ENCODE peak calls at places on chromosomes 4 and X, in six cellular contexts. One of them, this sample, is unnamed.

GRCh38 chrX:154048398-154048797 is 28.7 kb upstream of the IRAK1 start:
- DNase-seq in lower lobe of right lung: no peak
- DNase-seq in left lung: no peak
- DNase-seq in psoas muscle: no peak
- DNase-seq in tibial nerve: no peak
- DNase-seq in HCT116: no peak
- DNase-seq in this sample: no peak

GRCh38 chr4:150495550-150495949 is 86.4 kb upstream of the MAB21L2 start:
- DNase-seq in left lung: no peak
- DNase-seq in HCT116: no peak
- DNase-seq in lower lobe of right lung: no peak
- DNase-seq in psoas muscle: no peak
- DNase-seq in tibial nerve: no peak
- DNase-seq in this sample: no peak

GRCh38 chr4:86300516-86300915 is 59.3 kb downstream of the MAPK10 start:
- DNase-seq in lower lobe of right lung: no peak
- DNase-seq in tibial nerve: no peak
- DNase-seq in HCT116: no peak
- DNase-seq in left lung: no peak
- DNase-seq in psoas muscle: no peak
- DNase-seq in this sample: no peak

GRCh38 chrX:39648548-39649254 is 449.1 kb downstream of the BCOR start:
- DNase-seq in HCT116: no peak
- DNase-seq in tibial nerve: no peak
- DNase-seq in psoas muscle: no peak
- DNase-seq in left lung: no peak
- DNase-seq in lower lobe of right lung: no peak
- DNase-seq in this sample: no peak

GRCh38 chr4:145061325-145061920 is 36.6 kb downstream of the ANAPC10 start:
- DNase-seq in psoas muscle: no peak
- DNase-seq in HCT116: peak; percentile 49
- DNase-seq in lower lobe of right lung: no peak
- DNase-seq in tibial nerve: no peak
- DNase-seq in left lung: no peak
- DNase-seq in this sample: no peak

GRCh38 chrX:29841750-29842149 is 373.6 kb upstream of the MAGEB2 start:
- DNase-seq in lower lobe of right lung: no peak
- DNase-seq in left lung: no peak
- DNase-seq in tibial nerve: no peak
- DNase-seq in psoas muscle: no peak
- DNase-seq in HCT116: no peak
- DNase-seq in this sample: no peak

GRCh38 chrX:153642313-153642654 is 4.7 kb upstream of the DUSP9 start:
- DNase-seq in lower lobe of right lung: no peak
- DNase-seq in psoas muscle: no peak
- DNase-seq in tibial nerve: no peak
- DNase-seq in left lung: no peak
- DNase-seq in HCT116: no peak
- DNase-seq in this sample: no peak

GRCh38 chrX:130109429-130110378 is 593 bp downstream of the ELF4 start:
- DNase-seq in tibial nerve: no peak
- DNase-seq in HCT116: no peak
- DNase-seq in psoas muscle: no peak
- DNase-seq in left lung: no peak
- DNase-seq in lower lobe of right lung: peak; percentile 48
- DNase-seq in this sample: no peak

GRCh38 chrX:13248867-13249521 is 70.9 kb downstream of the ATXN3L start:
- DNase-seq in left lung: no peak
- DNase-seq in HCT116: no peak
- DNase-seq in lower lobe of right lung: no peak
- DNase-seq in tibial nerve: no peak
- DNase-seq in psoas muscle: no peak
- DNase-seq in this sample: no peak

GRCh38 chr4:121221608-121222007 is 57.5 kb upstream of the TNIP3 start:
- DNase-seq in lower lobe of right lung: no peak
- DNase-seq in tibial nerve: no peak
- DNase-seq in left lung: no peak
- DNase-seq in HCT116: no peak
- DNase-seq in psoas muscle: no peak
- DNase-seq in this sample: no peak

GRCh38 chr4:169256101-169256612 is 14.6 kb downstream of the SH3RF1 start:
- DNase-seq in HCT116: no peak
- DNase-seq in left lung: no peak
- DNase-seq in tibial nerve: no peak
- DNase-seq in lower lobe of right lung: no peak
- DNase-seq in psoas muscle: no peak
- DNase-seq in this sample: no peak
- H3K4me1 ChIP-seq in HCT116: peaks cover 99% of the 10 kb centered on the region
- H3K4me1 ChIP-seq in left lung: peaks cover 75% of the 10 kb centered on the region
- H3K4me1 ChIP-seq in tibial nerve: peaks cover 19% of the 10 kb centered on the region
- H3K4me1 ChIP-seq in lower lobe of right lung: peaks cover 93% of the 10 kb centered on the region
- H3K4me1 ChIP-seq in psoas muscle: peaks cover 62% of the 10 kb centered on the region
- H3K4me1 ChIP-seq in this sample: peaks cover 53% of the 10 kb centered on the region

DNA sequence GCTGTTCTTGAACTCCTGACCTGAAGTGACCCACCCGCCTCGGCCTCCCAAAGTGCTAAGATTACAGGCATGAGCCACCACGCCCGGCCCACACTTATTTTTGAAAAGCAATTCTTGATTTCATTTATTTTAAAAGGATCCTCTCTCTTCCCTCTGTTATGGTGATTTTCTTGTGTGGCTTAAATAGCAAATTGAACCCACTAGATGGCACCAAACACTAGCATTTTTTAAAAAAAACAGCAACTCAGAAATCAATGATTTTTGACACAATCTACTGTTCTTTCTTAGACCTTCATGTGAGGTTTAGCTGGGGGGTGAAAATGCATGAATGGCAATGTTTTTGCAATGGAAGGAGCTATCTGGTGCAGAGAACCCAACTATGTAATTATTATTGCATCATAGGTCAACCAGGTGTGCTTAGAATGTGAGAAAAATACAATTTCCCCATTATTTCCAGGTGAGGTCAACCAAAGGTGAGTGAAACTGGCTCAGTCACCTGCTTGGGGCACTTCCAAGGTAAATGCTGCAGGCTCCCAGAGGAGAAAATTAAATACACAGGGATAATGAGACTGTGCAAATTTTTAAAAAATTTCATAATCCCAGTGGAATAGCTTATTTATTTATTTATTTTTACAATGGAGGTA is 226.6 kb upstream of the PRKX start:
- DNase-seq in HCT116: peak; percentile 15
- DNase-seq in lower lobe of right lung: no peak
- DNase-seq in left lung: no peak
- DNase-seq in psoas muscle: no peak
- DNase-seq in tibial nerve: no peak
- DNase-seq in this sample: no peak
- TF ChIP-seq CTCF in HCT116: peak; percentile 47
- TF ChIP-seq CTCF in lower lobe of right lung: no peak
- TF ChIP-seq CTCF in left lung: no peak
- TF ChIP-seq CTCF in psoas muscle: no peak
- TF ChIP-seq CTCF in tibial nerve: no peak
- TF ChIP-seq CTCF in this sample: peak; percentile 52

DNA sequence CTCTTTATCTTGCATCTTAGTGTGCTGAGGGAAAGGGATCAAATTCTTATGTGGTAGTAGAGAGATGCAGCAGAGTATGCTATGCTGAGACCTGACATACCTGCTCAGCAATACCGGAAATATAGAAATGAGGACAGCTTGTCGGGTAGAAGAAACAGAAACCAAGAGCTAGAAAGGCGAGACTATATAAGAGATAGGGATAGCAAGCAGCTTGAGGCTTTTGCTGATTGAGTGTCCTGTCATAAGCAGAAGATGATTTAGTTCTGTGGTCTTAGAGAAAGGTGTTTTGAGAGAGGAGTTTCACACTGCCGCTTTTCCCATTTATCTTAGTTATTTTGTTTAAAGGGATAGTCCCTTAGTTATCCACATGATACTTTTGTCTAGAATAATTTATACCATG is 31.7 kb downstream of the USP9X start:
- DNase-seq in HCT116: no peak
- DNase-seq in tibial nerve: no peak
- DNase-seq in lower lobe of right lung: no peak
- DNase-seq in left lung: no peak
- DNase-seq in psoas muscle: no peak
- DNase-seq in this sample: no peak
- H3K4me1 ChIP-seq in HCT116: peaks cover 20% of the 10 kb centered on the region
- H3K4me1 ChIP-seq in tibial nerve: no peaks in the 10 kb centered on the region
- H3K4me1 ChIP-seq in lower lobe of right lung: peaks cover 37% of the 10 kb centered on the region
- H3K4me1 ChIP-seq in left lung: peaks cover 73% of the 10 kb centered on the region
- H3K4me1 ChIP-seq in psoas muscle: peaks cover 33% of the 10 kb centered on the region
- H3K4me1 ChIP-seq in this sample: no peaks in the 10 kb centered on the region

DNA sequence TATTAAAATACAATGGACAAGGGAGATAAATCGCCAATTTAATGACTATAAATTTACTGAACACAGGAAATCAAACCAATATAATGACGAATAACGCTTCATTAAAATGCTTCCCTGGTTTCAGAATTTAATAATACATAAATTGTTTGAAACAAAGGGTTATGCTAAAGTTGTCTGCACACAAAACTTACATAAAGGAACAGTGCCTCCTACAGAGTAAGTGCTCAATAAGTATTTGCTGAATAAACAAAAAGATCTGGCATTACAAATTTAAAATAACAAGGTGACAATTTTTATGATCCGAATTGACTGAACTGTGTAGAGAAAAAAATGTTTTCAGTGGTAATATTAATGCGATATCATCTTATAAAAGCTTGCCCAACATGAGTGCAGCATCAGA is 69.6 kb downstream of the NOCT start:
- DNase-seq in left lung: no peak
- DNase-seq in psoas muscle: no peak
- DNase-seq in lower lobe of right lung: no peak
- DNase-seq in tibial nerve: no peak
- DNase-seq in HCT116: no peak
- DNase-seq in this sample: no peak
- TF ChIP-seq CTCF in left lung: no peak
- TF ChIP-seq CTCF in psoas muscle: peak; percentile 29
- TF ChIP-seq CTCF in lower lobe of right lung: no peak
- TF ChIP-seq CTCF in tibial nerve: no peak
- TF ChIP-seq CTCF in HCT116: peak; percentile 59
- TF ChIP-seq CTCF in this sample: peak; percentile 28

GRCh38 chr4:40520533-40520932 is 109.1 kb downstream of the RBM47 start:
- DNase-seq in psoas muscle: no peak
- DNase-seq in HCT116: no peak
- DNase-seq in tibial nerve: no peak
- DNase-seq in left lung: no peak
- DNase-seq in lower lobe of right lung: no peak
- DNase-seq in this sample: no peak
- H3K4me1 ChIP-seq in psoas muscle: peaks cover under 1% of the 10 kb centered on the region
- H3K4me1 ChIP-seq in HCT116: peaks cover 18% of the 10 kb centered on the region
- H3K4me1 ChIP-seq in tibial nerve: no peaks in the 10 kb centered on the region
- H3K4me1 ChIP-seq in left lung: peaks cover 18% of the 10 kb centered on the region
- H3K4me1 ChIP-seq in lower lobe of right lung: peaks cover 23% of the 10 kb centered on the region
- H3K4me1 ChIP-seq in this sample: peaks cover 3% of the 10 kb centered on the region

DNA sequence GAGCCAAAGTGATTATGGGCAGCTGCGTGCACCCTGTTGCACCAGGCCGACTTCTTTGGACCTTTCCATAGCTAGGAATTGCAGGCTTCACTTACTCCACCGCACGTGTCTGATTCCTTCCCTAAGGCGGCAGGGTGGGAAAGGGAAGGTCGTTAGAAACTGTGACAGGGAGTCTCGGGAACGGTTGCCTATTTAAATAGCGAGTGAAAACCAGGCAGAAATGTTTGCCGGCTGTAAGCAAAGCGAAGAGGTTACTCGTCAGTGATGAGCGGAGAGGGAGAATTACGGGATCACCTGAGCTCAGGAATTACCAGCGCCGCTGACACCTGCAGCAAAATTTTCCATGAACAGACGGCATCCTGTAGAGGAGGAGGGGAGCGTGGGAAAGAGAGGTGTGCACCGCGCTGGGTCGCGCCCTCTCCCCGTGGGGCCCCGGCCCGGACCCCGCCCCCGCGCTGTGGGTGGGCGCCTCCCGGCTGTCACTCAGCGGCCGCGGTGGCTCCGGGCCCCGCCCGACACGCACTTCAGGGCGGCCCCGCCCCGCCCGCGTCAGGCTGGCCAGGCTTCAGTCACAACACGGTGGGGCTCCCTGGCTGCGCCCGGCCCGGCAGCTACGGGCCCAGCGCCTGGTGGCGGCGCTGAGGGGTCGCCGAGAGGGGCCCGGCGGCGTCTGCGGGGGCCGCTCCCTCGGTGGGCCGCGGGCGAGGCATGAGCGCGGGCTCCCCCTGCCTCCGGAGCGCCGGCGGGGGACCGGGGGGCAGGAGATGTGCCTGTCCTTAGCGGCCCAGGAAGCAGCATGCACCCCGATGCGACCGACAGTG is at the start of gene SNX25:
- DNase-seq in psoas muscle: peak; percentile 92
- DNase-seq in tibial nerve: peak; percentile 64
- DNase-seq in HCT116: peak; percentile 54
- DNase-seq in lower lobe of right lung: peak; percentile 92
- DNase-seq in left lung: peak; percentile 88
- DNase-seq in this sample: peak; percentile 94
- TF ChIP-seq CTCF in psoas muscle: peak; percentile 21
- TF ChIP-seq CTCF in tibial nerve: peak; percentile 70
- TF ChIP-seq CTCF in HCT116: no peak
- TF ChIP-seq CTCF in lower lobe of right lung: peak; percentile 16
- TF ChIP-seq CTCF in left lung: no peak
- TF ChIP-seq CTCF in this sample: no peak

GRCh38 chr4:71009091-71009490 is 15.6 kb downstream of the DCK start:
- DNase-seq in tibial nerve: no peak
- DNase-seq in left lung: no peak
- DNase-seq in psoas muscle: no peak
- DNase-seq in HCT116: no peak
- DNase-seq in lower lobe of right lung: no peak
- DNase-seq in this sample: no peak
- H3K4me1 ChIP-seq in tibial nerve: no peaks in the 10 kb centered on the region
- H3K4me1 ChIP-seq in left lung: peaks cover 12% of the 10 kb centered on the region
- H3K4me1 ChIP-seq in psoas muscle: no peaks in the 10 kb centered on the region
- H3K4me1 ChIP-seq in HCT116: peaks cover 6% of the 10 kb centered on the region
- H3K4me1 ChIP-seq in lower lobe of right lung: peaks cover 13% of the 10 kb centered on the region
- H3K4me1 ChIP-seq in this sample: no peaks in the 10 kb centered on the region

GRCh38 chr4:183124228-183124627 is 25.2 kb downstream of the WWC2 start:
- DNase-seq in left lung: no peak
- DNase-seq in lower lobe of right lung: no peak
- DNase-seq in tibial nerve: no peak
- DNase-seq in HCT116: no peak
- DNase-seq in psoas muscle: no peak
- DNase-seq in this sample: no peak
- TF ChIP-seq CTCF in left lung: no peak
- TF ChIP-seq CTCF in lower lobe of right lung: no peak
- TF ChIP-seq CTCF in tibial nerve: no peak
- TF ChIP-seq CTCF in HCT116: no peak
- TF ChIP-seq CTCF in psoas muscle: no peak
- TF ChIP-seq CTCF in this sample: no peak

This sample was measured in right lobe of liver.